ENCODE peak calls at places on chromosomes 3 and 15, in ten cellular contexts. U is fibroblast of lung, B is GM20000, R is cardiac fibroblast, Z is PC-3, K is adrenal gland, A is kidney epithelial cell, O is RWPE1, T is HCT116, N is WERI-Rb-1. I is an unnamed sample.

GRCh38 chr15:60412807-60413597 is 15.2 kb upstream of the ANXA2 start:
- DNase-seq in A (no peak), K (no peak), U (no peak), N (no peak), T (no peak), Z (no peak), R (no peak), O (no peak), B (no peak), I (peak; percentile 49)

GRCh38 chr3:125207949-125208568 is 4.5 kb downstream of the SLC12A8 start:
- DNase-seq in O (no peak), Z (peak; percentile 37), B (peak; percentile 3), K (no peak), T (no peak), U (no peak), N (no peak), R (peak; percentile 16), A (no peak), I (peak; percentile 33)

GRCh38 chr15:22893881-22894280 is 55.4 kb downstream of the NIPA2 start:
- DNase-seq in A (no peak), O (no peak), T (no peak), Z (no peak), U (no peak), K (no peak), N (no peak), R (no peak), B (no peak), I (no peak)

GRCh38 chr3:11775493-11775892 is 71.2 kb downstream of the TAMM41 start:
- DNase-seq in O (no peak), U (no peak), R (no peak), B (no peak), T (no peak), A (no peak), N (no peak), K (no peak), Z (no peak), I (no peak)

GRCh38 chr3:102069211-102069662 is 219.9 kb downstream of the NFKBIZ start:
- DNase-seq in T (no peak), O (peak; percentile 49), K (peak; percentile 40), Z (peak; percentile 77), B (no peak), A (peak; percentile 26), R (peak; percentile 94), U (peak; percentile 75), N (no peak), I (peak; percentile 89)

GRCh38 chr3:73766599-73767378 is 142.0 kb upstream of the PDZRN3 start:
- DNase-seq in B (no peak), K (peak; percentile 13), Z (no peak), A (no peak), N (no peak), O (no peak), R (peak; percentile 80), U (peak; percentile 87), T (no peak), I (peak; percentile 92)

GRCh38 chr3:49712631-49713317 is 6.7 kb downstream of the AMIGO3 start:
- DNase-seq in R (no peak), U (no peak), T (no peak), N (no peak), O (no peak), A (no peak), K (no peak), B (no peak), Z (no peak), I (no peak)

GRCh38 chr3:95424296-95424695 is 1361.4 kb downstream of the NSUN3 start:
- DNase-seq in A (no peak), N (no peak), U (no peak), T (no peak), K (no peak), O (no peak), R (no peak), B (no peak), Z (no peak), I (no peak)

GRCh38 chr3:105561875-105562274 is 195.2 kb downstream of the ALCAM start:
- DNase-seq in B (no peak), O (no peak), K (no peak), A (no peak), T (no peak), U (no peak), R (no peak), Z (no peak), N (no peak), I (no peak)

DNA sequence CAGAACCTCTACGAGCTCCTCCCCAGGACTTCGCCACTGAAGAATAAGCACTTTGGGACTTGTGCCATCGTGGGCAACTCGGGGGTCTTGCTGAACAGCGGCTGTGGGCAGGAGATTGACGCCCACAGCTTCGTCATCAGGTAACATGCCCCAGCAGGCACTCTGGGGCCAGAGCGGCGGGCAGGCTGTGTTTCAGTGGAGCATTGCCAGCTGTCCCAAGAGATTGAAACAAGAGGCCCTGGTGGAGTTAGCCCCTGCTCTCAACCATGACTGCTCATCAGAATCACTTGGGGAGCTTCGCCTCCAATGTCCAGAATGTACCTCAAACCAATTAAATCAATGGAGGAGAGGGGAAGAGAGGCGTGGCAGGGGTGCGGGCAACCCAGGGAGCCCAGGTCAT is 44.8 kb downstream of the ST8SIA2 start:
- DNase-seq in A (no peak), B (no peak), Z (no peak), K (no peak), R (no peak), N (no peak), T (no peak), O (no peak), U (no peak), I (no peak)
- TF ChIP-seq CTCF in A (no peak), B (no peak), Z (no peak), K (no peak), R (no peak), N (no peak), T (no peak), O (no peak), U (no peak), I (no peak)

GRCh38 chr15:67945131-67945530 is 105.3 kb upstream of the RNU6-1 start:
- DNase-seq in T (no peak), A (no peak), R (no peak), U (no peak), O (no peak), B (no peak), K (no peak), N (no peak), Z (no peak), I (no peak)

GRCh38 chr15:67946701-67947100 is 106.9 kb upstream of the RNU6-1 start:
- DNase-seq in Z (no peak), B (no peak), A (no peak), T (no peak), R (no peak), N (no peak), O (no peak), U (no peak), K (no peak), I (no peak)

GRCh38 chr15:67943961-67944674 is 104.3 kb upstream of the RNU6-1 start:
- DNase-seq in N (no peak), A (no peak), T (no peak), R (peak; percentile 28), O (no peak), K (no peak), B (no peak), Z (no peak), U (no peak), I (peak; percentile 13)

GRCh38 chr15:67947254-67948039 is 106.7 kb upstream of the PIAS1 start:
- DNase-seq in B (no peak), K (no peak), U (no peak), T (no peak), A (no peak), O (no peak), N (no peak), R (no peak), Z (no peak), I (no peak)

GRCh38 chr15:67945951-67946700 is 106.3 kb upstream of the RNU6-1 start:
- DNase-seq in K (no peak), O (peak; percentile 55), B (no peak), R (no peak), U (no peak), N (no peak), T (no peak), Z (peak; percentile 63), A (no peak), I (peak; percentile 8)
- TF ChIP-seq CTCF in K (no peak), O (no peak), B (no peak), R (no peak), U (no peak), N (no peak), T (no peak), Z (no peak), A (no peak), I (no peak)

GRCh38 chr15:85760531-85761371 is 34.0 kb downstream of the KLHL25 start:
- DNase-seq in U (no peak), R (no peak), T (no peak), O (no peak), B (peak; percentile 38), K (peak; percentile 46), Z (no peak), A (no peak), N (no peak), I (no peak)
- TF ChIP-seq CTCF in U (no peak), R (no peak), T (peak; percentile 13), O (no peak), B (peak; percentile 1), K (no peak), Z (peak; percentile 41), A (peak; percentile 24), N (peak; percentile 47), I (no peak)

GRCh38 chr15:99504071-99504822 is 61.5 kb upstream of the MEF2A start:
- DNase-seq in N (no peak), A (no peak), T (no peak), K (no peak), U (no peak), O (no peak), Z (no peak), R (no peak), B (peak; percentile 42), I (no peak)

GRCh38 chr15:99503411-99503810 is 62.4 kb upstream of the MEF2A start:
- DNase-seq in Z (no peak), A (no peak), K (no peak), U (no peak), N (no peak), B (no peak), T (no peak), R (no peak), O (no peak), I (no peak)

GRCh38 chr15:99507016-99507731 is 58.6 kb upstream of the MEF2A start:
- DNase-seq in O (no peak), K (peak; percentile 71), B (no peak), U (peak; percentile 94), R (peak; percentile 78), N (no peak), T (no peak), Z (no peak), A (no peak), I (peak; percentile 42)

GRCh38 chr15:99506399-99506798 is 59.4 kb upstream of the MEF2A start:
- DNase-seq in Z (no peak), R (peak; percentile 8), B (no peak), U (no peak), T (no peak), K (no peak), A (no peak), N (no peak), O (no peak), I (peak; percentile 2)

DNA sequence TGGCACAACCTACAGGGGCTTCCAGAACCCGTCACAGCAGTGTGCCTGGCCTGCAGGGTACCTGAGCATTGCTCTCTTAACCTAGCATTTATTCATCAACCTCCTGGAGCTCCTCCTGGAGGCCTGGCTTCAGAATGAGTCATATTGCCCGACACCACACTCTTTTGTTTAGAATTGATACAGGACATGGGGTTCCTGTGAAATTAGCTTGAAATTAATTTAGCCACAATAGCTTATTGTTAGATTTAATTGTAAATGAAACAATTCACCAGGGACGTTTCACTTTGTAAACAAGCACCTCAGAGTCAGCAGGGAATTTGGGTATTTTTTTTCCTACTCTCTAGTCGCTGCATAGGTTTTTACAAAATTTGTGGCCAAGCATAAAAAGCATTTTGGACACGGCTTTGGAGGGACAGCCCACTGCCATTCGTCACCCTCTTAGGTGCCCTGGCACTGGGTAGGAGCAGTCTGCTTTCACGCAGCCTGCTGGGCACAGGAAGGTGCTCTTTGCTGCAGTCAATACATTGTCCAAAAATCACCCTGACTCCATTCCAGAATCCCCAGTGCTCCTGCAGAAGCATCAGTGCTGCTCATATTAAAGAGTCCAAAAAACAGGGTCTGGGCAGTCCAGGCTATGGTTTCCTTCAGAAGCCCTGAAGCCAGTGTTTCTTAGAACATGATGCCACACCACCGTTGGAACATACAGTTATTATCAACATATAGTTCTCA is 60.8 kb upstream of the MEF2A start:
- DNase-seq in T (no peak), N (no peak), Z (peak; percentile 56), U (peak; percentile 24), R (peak; percentile 36), B (peak; percentile 39), O (peak; percentile 40), K (no peak), A (no peak), I (peak; percentile 18)
- TF ChIP-seq CTCF in T (no peak), N (no peak), Z (peak; percentile 43), U (no peak), R (no peak), B (peak; percentile 16), O (no peak), K (no peak), A (peak; percentile 29), I (no peak)